ENCODE peak calls at places on chromosomes 2 and 18, in ten cellular contexts. Q, G, T, X, B, J, P, Z, Y and R are unnamed samples.

GRCh38 chr18:64017870-64018269 is 48.0 kb downstream of the SERPINB8 start:
- DNase-seq in Z (no peak), Q (no peak), X (no peak), T (no peak), Y (peak; percentile 81), J (no peak), B (no peak), G (no peak), P (no peak), R (no peak)

GRCh38 chr2:72924353-72925240 is 7.3 kb downstream of the EMX1 start:
- DNase-seq in T (no peak), X (no peak), B (no peak), P (no peak), G (no peak), Z (no peak), Q (no peak), Y (no peak), J (no peak), R (no peak)

GRCh38 chr2:56266761-56267411 is 83.1 kb downstream of the CCDC85A start:
- DNase-seq in Q (no peak), Y (no peak), J (no peak), G (no peak), P (no peak), T (no peak), B (no peak), X (no peak), Z (no peak), R (no peak)

GRCh38 chr2:222672068-222672401 is 577 bp downstream of the MOGAT1 start:
- DNase-seq in J (no peak), Z (no peak), P (no peak), T (no peak), Q (no peak), X (no peak), B (no peak), G (no peak), Y (no peak), R (no peak)

GRCh38 chr2:62304429-62305417 is 108.8 kb downstream of the B3GNT2 start:
- DNase-seq in Z (peak; percentile 67), J (peak; percentile 28), G (peak; percentile 23), X (peak; percentile 47), T (peak; percentile 95), P (no peak), Y (peak; percentile 85), B (peak; percentile 49), Q (peak; percentile 59), R (peak; percentile 17)

GRCh38 chr2:15782009-15782751 is 158.2 kb upstream of the MYCN start:
- DNase-seq in G (no peak), Q (no peak), X (no peak), B (no peak), J (no peak), Y (no peak), T (peak; percentile 81), P (no peak), Z (no peak), R (no peak)

GRCh38 chr18:56576826-56577573 is 61.4 kb downstream of the TXNL1 start:
- DNase-seq in B (peak; percentile 36), Z (peak; percentile 38), T (no peak), G (no peak), J (no peak), P (no peak), Y (no peak), X (no peak), Q (no peak), R (no peak)

GRCh38 chr2:119202610-119203351 is 20.9 kb upstream of the STEAP3 start:
- DNase-seq in J (no peak), P (no peak), G (no peak), Z (no peak), B (no peak), Y (peak; percentile 40), Q (no peak), T (no peak), X (no peak), R (no peak)

GRCh38 chr2:240921319-240922233 is 15.4 kb downstream of the CROCC2 start:
- DNase-seq in T (peak; percentile 96), Q (no peak), B (peak; percentile 8), J (no peak), X (no peak), Z (peak; percentile 16), Y (no peak), P (no peak), G (no peak), R (no peak)

GRCh38 chr18:27685807-27686412 is 491.0 kb downstream of the CDH2 start:
- DNase-seq in J (no peak), T (peak; percentile 26), Q (peak; percentile 48), G (no peak), Z (no peak), X (no peak), B (peak; percentile 40), P (no peak), Y (peak; percentile 67), R (no peak)

GRCh38 chr2:111225871-111226270 is 105.2 kb downstream of the BCL2L11 start:
- DNase-seq in Y (no peak), G (no peak), Q (no peak), X (no peak), P (no peak), B (no peak), Z (no peak), T (no peak), J (no peak), R (no peak)